ENCODE peak calls at places on chromosome 3, in five cellular contexts. G, R, L, Y and D are unnamed samples.

GRCh38 chr3:68880632-68881031 is 51.7 kb downstream of the TAFA4 start:
- DNase-seq in R (no peak), Y (no peak), L (no peak), G (no peak), D (no peak)

GRCh38 chr3:170204023-170204472 is 18.2 kb upstream of the PRKCI start:
- DNase-seq in G (no peak), R (no peak), L (no peak), Y (no peak), D (no peak)

GRCh38 chr3:177596822-177597271 is 399.6 kb upstream of the TBL1XR1 start:
- DNase-seq in Y (no peak), R (no peak), G (peak; percentile 59), L (no peak), D (no peak)

GRCh38 chr3:186609247-186609868 is 3.5 kb upstream of the AHSG start:
- DNase-seq in L (peak; percentile 18), Y (no peak), R (peak; percentile 35), G (no peak), D (no peak)

GRCh38 chr3:49649576-49649975 is 24.6 kb upstream of the APEH start:
- DNase-seq in G (no peak), R (no peak), L (no peak), Y (no peak), D (no peak)

GRCh38 chr3:123605789-123606234 is 21.0 kb upstream of the HACD2 start:
- DNase-seq in R (no peak), G (peak; percentile 26), Y (no peak), L (peak; percentile 47), D (no peak)

GRCh38 chr3:11591401-11592266 is 52.1 kb downstream of the VGLL4 start:
- DNase-seq in G (peak; percentile 93), R (peak; percentile 83), L (peak; percentile 69), Y (peak; percentile 54), D (no peak)

GRCh38 chr3:105865867-105866350 is 2.9 kb downstream of the CBLB start:
- DNase-seq in G (no peak), L (no peak), Y (no peak), R (no peak), D (no peak)

GRCh38 chr3:46897031-46897430 is 19.5 kb downstream of the PTH1R start:
- DNase-seq in L (no peak), R (no peak), Y (no peak), G (no peak), D (no peak)

GRCh38 chr3:53780171-53780570 is 66.0 kb downstream of the CHDH start:
- DNase-seq in Y (no peak), G (no peak), L (no peak), R (no peak), D (no peak)

GRCh38 chr3:72593881-72594397 is 254.3 kb downstream of the SHQ1 start:
- DNase-seq in L (no peak), G (peak; percentile 3), R (peak; percentile 49), Y (no peak), D (no peak)

GRCh38 chr3:55826731-55827496 is 339.8 kb upstream of the WNT5A start:
- DNase-seq in R (peak; percentile 28), L (no peak), Y (no peak), G (peak; percentile 52), D (no peak)

GRCh38 chr3:111069974-111070751 is 1.5 kb upstream of the NECTIN3 start:
- DNase-seq in L (peak; percentile 45), G (peak; percentile 4), R (peak; percentile 38), Y (peak; percentile 31), D (no peak)

GRCh38 chr3:133092676-133093075 is 54.5 kb downstream of the TMEM108 start:
- DNase-seq in R (no peak), G (peak; percentile 22), Y (no peak), L (no peak), D (no peak)
- TF ChIP-seq CTCF in R (no peak), G (no peak), Y (no peak), L (no peak), D (no peak)

GRCh38 chr3:8532251-8532831 is 30.7 kb downstream of the LMCD1 start:
- DNase-seq in L (no peak), R (peak; percentile 73), Y (no peak), G (peak; percentile 53), D (no peak)
- H3K4me3 ChIP-seq in L (no peak overlapping the region), R (no peak overlapping the region), Y (no peak overlapping the region), G (no peak overlapping the region), D (no peak overlapping the region)

GRCh38 chr3:191499307-191500125 is 38.6 kb downstream of the PYDC2 start:
- DNase-seq in G (peak; percentile 41), R (peak; percentile 19), Y (peak; percentile 23), L (peak; percentile 13), D (no peak)

GRCh38 chr3:191500892-191501291 is 39.9 kb downstream of the PYDC2 start:
- DNase-seq in R (no peak), G (no peak), L (no peak), Y (no peak), D (no peak)

GRCh38 chr3:191502583-191502982 is 41.6 kb downstream of the PYDC2 start:
- DNase-seq in Y (no peak), L (peak; percentile 68), R (peak; percentile 3), G (no peak), D (no peak)
- TF ChIP-seq CTCF in Y (no peak), L (peak; percentile 73), R (peak; percentile 13), G (peak; percentile 24), D (no peak)

GRCh38 chr3:101802179-101802578 is 23.2 kb downstream of the NXPE3 start:
- DNase-seq in Y (no peak), G (no peak), R (no peak), L (no peak), D (no peak)

GRCh38 chr3:101803939-101804338 is 24.9 kb downstream of the NXPE3 start:
- DNase-seq in L (no peak), R (no peak), G (no peak), Y (no peak), D (no peak)

GRCh38 chr3:101806491-101806890 is 27.5 kb downstream of the NXPE3 start:
- DNase-seq in Y (no peak), L (no peak), G (no peak), R (no peak), D (no peak)

GRCh38 chr3:101801174-101801573 is 22.2 kb downstream of the NXPE3 start:
- DNase-seq in G (no peak), R (no peak), L (no peak), Y (no peak), D (no peak)

GRCh38 chr3:101803152-101803782 is 24.3 kb downstream of the NXPE3 start:
- DNase-seq in R (peak; percentile 89), G (peak; percentile 53), Y (no peak), L (peak; percentile 81), D (no peak)
- H3K4me3 ChIP-seq in R (no peak overlapping the region), G (no peak overlapping the region), Y (no peak overlapping the region), L (no peak overlapping the region), D (no peak overlapping the region)

DNA sequence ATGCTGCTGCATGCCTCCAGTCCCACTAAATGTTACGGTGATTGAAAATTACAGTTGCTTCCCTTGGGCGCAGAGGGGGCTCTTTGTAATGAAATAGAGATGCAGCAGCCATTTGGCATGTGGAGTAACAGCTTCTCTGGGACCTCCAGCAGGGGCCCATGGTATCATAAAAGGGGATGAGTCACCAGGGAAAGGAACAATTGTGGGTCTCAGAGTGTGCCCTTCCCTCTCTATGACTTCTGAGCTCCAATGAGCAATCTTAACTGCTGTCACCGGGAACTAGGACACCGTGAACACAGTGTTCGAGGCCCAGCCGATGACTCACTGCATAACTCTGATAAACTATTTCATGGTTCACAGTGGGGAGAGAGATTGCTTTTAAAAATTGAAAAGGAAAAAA is 164.8 kb upstream of the NUDT16 start:
- DNase-seq in R (peak; percentile 81), G (peak; percentile 83), Y (no peak), L (peak; percentile 21), D (peak; percentile 82)
- TF ChIP-seq CTCF in R (peak; percentile 28), G (no peak), Y (no peak), L (no peak), D (no peak)

GRCh38 chr3:119597548-119598288 is at the start of gene PLA1A:
- DNase-seq in G (no peak), Y (no peak), R (no peak), L (no peak), D (no peak)

GRCh38 chr3:119596392-119596791 is 1.3 kb upstream of the PLA1A start:
- DNase-seq in L (no peak), Y (no peak), G (no peak), R (no peak), D (no peak)

GRCh38 chr3:119599558-119600174 is 2.0 kb downstream of the PLA1A start:
- DNase-seq in Y (no peak), R (no peak), G (no peak), L (no peak), D (no peak)

GRCh38 chr3:119600732-119601131 is 3.0 kb downstream of the PLA1A start:
- DNase-seq in Y (no peak), L (peak; percentile 76), R (no peak), G (no peak), D (no peak)

GRCh38 chr3:119598410-119599098 is 869 bp downstream of the PLA1A start:
- DNase-seq in Y (no peak), G (no peak), L (no peak), R (no peak), D (no peak)
- H3K4me3 ChIP-seq in Y (no peak overlapping the region), G (no peak overlapping the region), L (no peak overlapping the region), R (no peak overlapping the region), D (no peak overlapping the region)